ENCODE peak calls at places on chromosomes 12 and 14, in four cellular contexts. One of them, this sample, is unnamed.

GRCh38 chr14:48857366-48857765 is 728.8 kb downstream of the RPS29 start:
- DNase-seq in fibroblast of lung: no peak
- DNase-seq in AG09309: no peak
- DNase-seq in HFFc6: no peak
- DNase-seq in this sample: no peak

GRCh38 chr12:121533391-121534090 is 47.3 kb downstream of the KDM2B start:
- DNase-seq in fibroblast of lung: no peak
- DNase-seq in AG09309: no peak
- DNase-seq in HFFc6: no peak
- DNase-seq in this sample: no peak

GRCh38 chr12:94769040-94769420 is 118.7 kb upstream of the TMCC3 start:
- DNase-seq in fibroblast of lung: no peak
- DNase-seq in AG09309: no peak
- DNase-seq in HFFc6: no peak
- DNase-seq in this sample: no peak

GRCh38 chr12:72570601-72571000 is 298.4 kb downstream of the TRHDE start:
- DNase-seq in fibroblast of lung: no peak
- DNase-seq in AG09309: no peak
- DNase-seq in HFFc6: no peak
- DNase-seq in this sample: no peak

GRCh38 chr12:18146375-18146774 is 56.4 kb upstream of the RERGL start:
- DNase-seq in fibroblast of lung: no peak
- DNase-seq in AG09309: no peak
- DNase-seq in HFFc6: no peak
- DNase-seq in this sample: no peak

GRCh38 chr12:92356405-92356804 is 210.8 kb upstream of the BTG1 start:
- DNase-seq in fibroblast of lung: peak; percentile 49
- DNase-seq in AG09309: no peak
- DNase-seq in HFFc6: no peak
- DNase-seq in this sample: no peak

GRCh38 chr14:58107947-58108552 is 44.0 kb downstream of the ARMH4 start:
- DNase-seq in fibroblast of lung: peak; percentile 64
- DNase-seq in AG09309: peak; percentile 40
- DNase-seq in HFFc6: peak; percentile 50
- DNase-seq in this sample: peak; percentile 46

GRCh38 chr12:79826267-79827128 is 108.4 kb downstream of the PPP1R12A start:
- DNase-seq in fibroblast of lung: no peak
- DNase-seq in AG09309: no peak
- DNase-seq in HFFc6: no peak
- DNase-seq in this sample: no peak

GRCh38 chr14:22460461-22461195 is 128.4 kb downstream of the DAD1 start:
- DNase-seq in fibroblast of lung: peak; percentile 89
- DNase-seq in AG09309: no peak
- DNase-seq in HFFc6: no peak
- DNase-seq in this sample: no peak

GRCh38 chr12:51921017-51921725 is 13.9 kb downstream of the ACVRL1 start:
- DNase-seq in fibroblast of lung: no peak
- DNase-seq in AG09309: no peak
- DNase-seq in HFFc6: no peak
- DNase-seq in this sample: no peak

GRCh38 chr14:92728781-92729364 is 19.6 kb downstream of the LGMN start:
- DNase-seq in fibroblast of lung: peak; percentile 68
- DNase-seq in AG09309: no peak
- DNase-seq in HFFc6: no peak
- DNase-seq in this sample: no peak

GRCh38 chr12:80877706-80878384 is 59.9 kb downstream of the LIN7A start:
- DNase-seq in fibroblast of lung: peak; percentile 56
- DNase-seq in AG09309: no peak
- DNase-seq in HFFc6: peak; percentile 10
- DNase-seq in this sample: no peak

GRCh38 chr14:79645753-79646362 is 565.4 kb downstream of the DIO2 start:
- DNase-seq in fibroblast of lung: no peak
- DNase-seq in AG09309: no peak
- DNase-seq in HFFc6: no peak
- DNase-seq in this sample: no peak

GRCh38 chr12:107635139-107635538 is 50.5 kb upstream of the PWP1 start:
- DNase-seq in fibroblast of lung: peak; percentile 53
- DNase-seq in AG09309: no peak
- DNase-seq in HFFc6: no peak
- DNase-seq in this sample: no peak

GRCh38 chr12:109462868-109463692 is 14.0 kb downstream of the KCTD10 start:
- DNase-seq in fibroblast of lung: peak; percentile 99
- DNase-seq in AG09309: peak; percentile 98
- DNase-seq in HFFc6: peak; percentile 93
- DNase-seq in this sample: peak; percentile 97

GRCh38 chr12:102227954-102228353 is 30.3 kb upstream of the PMCH start:
- DNase-seq in fibroblast of lung: no peak
- DNase-seq in AG09309: no peak
- DNase-seq in HFFc6: no peak
- DNase-seq in this sample: no peak

GRCh38 chr12:4417471-4417870 is 28.1 kb downstream of the FGF6 start:
- DNase-seq in fibroblast of lung: no peak
- DNase-seq in AG09309: no peak
- DNase-seq in HFFc6: no peak
- DNase-seq in this sample: no peak

GRCh38 chr12:101044512-101045074 is 165.4 kb downstream of the SLC5A8 start:
- DNase-seq in fibroblast of lung: peak; percentile 40
- DNase-seq in AG09309: no peak
- DNase-seq in HFFc6: no peak
- DNase-seq in this sample: no peak

GRCh38 chr12:115946867-115947695 is 330.4 kb downstream of the MED13L start:
- DNase-seq in fibroblast of lung: no peak
- DNase-seq in AG09309: no peak
- DNase-seq in HFFc6: peak; percentile 23
- DNase-seq in this sample: no peak

GRCh38 chr12:67377541-67377940 is 108.4 kb downstream of the CAND1 start:
- DNase-seq in fibroblast of lung: no peak
- DNase-seq in AG09309: no peak
- DNase-seq in HFFc6: no peak
- DNase-seq in this sample: no peak

GRCh38 chr12:1697253-1697652 is 6.4 kb downstream of the ADIPOR2 start:
- DNase-seq in fibroblast of lung: no peak
- DNase-seq in AG09309: no peak
- DNase-seq in HFFc6: no peak
- DNase-seq in this sample: no peak

GRCh38 chr14:90518941-90519256 is 122.1 kb downstream of the CALM1 start:
- DNase-seq in fibroblast of lung: no peak
- DNase-seq in AG09309: no peak
- DNase-seq in HFFc6: no peak
- DNase-seq in this sample: no peak

GRCh38 chr14:20048202-20048601 is 11.6 kb upstream of the OR4L1 start:
- DNase-seq in fibroblast of lung: no peak
- DNase-seq in AG09309: no peak
- DNase-seq in HFFc6: no peak
- DNase-seq in this sample: no peak

GRCh38 chr14:56666716-56667115 is 87.1 kb downstream of the TMEM260 start:
- DNase-seq in fibroblast of lung: peak; percentile 83
- DNase-seq in AG09309: no peak
- DNase-seq in HFFc6: peak; percentile 30
- DNase-seq in this sample: no peak

GRCh38 chr12:111445311-111446043 is 39.8 kb downstream of the SH2B3 start:
- DNase-seq in fibroblast of lung: peak; percentile 21
- DNase-seq in AG09309: no peak
- DNase-seq in HFFc6: no peak
- DNase-seq in this sample: no peak

GRCh38 chr14:105528197-105528858 is 1.9 kb downstream of the TMEM121 start:
- DNase-seq in fibroblast of lung: peak; percentile 59
- DNase-seq in AG09309: peak; percentile 8
- DNase-seq in HFFc6: peak; percentile 45
- DNase-seq in this sample: peak; percentile 28

GRCh38 chr14:105526781-105527380 is 498 bp downstream of the TMEM121 start:
- DNase-seq in fibroblast of lung: no peak
- DNase-seq in AG09309: no peak
- DNase-seq in HFFc6: no peak
- DNase-seq in this sample: no peak

GRCh38 chr14:105525861-105526780 is at the start of gene TMEM121:
- DNase-seq in fibroblast of lung: no peak
- DNase-seq in AG09309: no peak
- DNase-seq in HFFc6: no peak
- DNase-seq in this sample: no peak

GRCh38 chr14:105528859-105529505 is 2.6 kb downstream of the TMEM121 start:
- DNase-seq in fibroblast of lung: no peak
- DNase-seq in AG09309: no peak
- DNase-seq in HFFc6: no peak
- DNase-seq in this sample: no peak

DNA sequence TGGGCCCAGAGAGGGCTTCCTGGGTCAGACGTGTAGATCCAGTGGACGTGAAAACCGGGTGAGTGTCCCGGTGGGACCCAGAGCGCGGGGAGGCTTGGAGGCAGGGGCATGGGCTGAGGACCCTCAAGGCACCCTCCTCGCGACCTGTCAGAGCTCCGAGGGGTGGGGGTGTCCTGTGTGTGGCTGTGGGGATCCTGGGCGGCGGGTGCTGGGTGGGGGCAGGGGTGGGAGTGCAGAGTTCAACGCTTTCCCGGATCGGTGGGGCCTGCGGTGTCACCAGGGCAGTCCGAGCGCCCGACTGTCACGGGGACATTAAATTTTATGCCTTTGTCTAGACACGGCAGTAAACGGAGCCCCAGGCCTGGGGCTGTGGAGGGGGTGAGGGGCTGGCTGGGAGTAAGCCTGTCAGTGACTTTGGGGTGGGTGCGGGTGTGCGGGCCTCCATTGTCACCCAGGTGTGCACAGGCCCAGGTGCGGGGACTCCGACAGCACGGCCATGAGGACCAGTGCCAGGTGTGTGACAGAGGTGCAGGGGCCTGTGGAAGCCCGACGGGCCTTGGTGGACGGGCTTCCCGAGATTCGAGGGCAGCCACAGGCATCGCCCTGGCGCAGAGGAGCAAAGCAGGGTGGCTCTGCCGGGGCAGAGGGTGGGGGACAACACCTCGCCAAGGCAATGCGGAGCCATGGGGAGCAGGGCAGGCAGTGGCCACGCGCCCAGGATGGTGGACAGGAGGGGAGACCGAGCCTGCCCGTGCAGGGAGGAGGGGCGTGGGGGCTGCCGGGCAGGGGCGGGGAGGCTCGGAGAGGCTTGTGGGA is 1.2 kb downstream of the TMEM121 start:
- DNase-seq in fibroblast of lung: no peak
- DNase-seq in AG09309: no peak
- DNase-seq in HFFc6: no peak
- DNase-seq in this sample: no peak
- TF ChIP-seq CTCF in fibroblast of lung: no peak
- TF ChIP-seq CTCF in AG09309: no peak
- TF ChIP-seq CTCF in HFFc6: no peak
- TF ChIP-seq CTCF in this sample: no peak

GRCh38 chr12:120258323-120258896 is 7.1 kb downstream of the PXN start:
- DNase-seq in fibroblast of lung: no peak
- DNase-seq in AG09309: no peak
- DNase-seq in HFFc6: no peak
- DNase-seq in this sample: no peak

GRCh38 chr12:120252071-120252906 is 13.2 kb downstream of the PXN start:
- DNase-seq in fibroblast of lung: no peak
- DNase-seq in AG09309: no peak
- DNase-seq in HFFc6: no peak
- DNase-seq in this sample: no peak

GRCh38 chr12:120249875-120250795 is 15.4 kb downstream of the PXN start:
- DNase-seq in fibroblast of lung: no peak
- DNase-seq in AG09309: no peak
- DNase-seq in HFFc6: no peak
- DNase-seq in this sample: no peak

GRCh38 chr12:120257041-120257821 is 8.3 kb downstream of the PXN start:
- DNase-seq in fibroblast of lung: peak; percentile 95
- DNase-seq in AG09309: peak; percentile 86
- DNase-seq in HFFc6: peak; percentile 84
- DNase-seq in this sample: peak; percentile 86

GRCh38 chr12:120254809-120255208 is 10.7 kb downstream of the PXN start:
- DNase-seq in fibroblast of lung: no peak
- DNase-seq in AG09309: no peak
- DNase-seq in HFFc6: no peak
- DNase-seq in this sample: no peak
- TF ChIP-seq CTCF in fibroblast of lung: no peak
- TF ChIP-seq CTCF in AG09309: no peak
- TF ChIP-seq CTCF in HFFc6: no peak
- TF ChIP-seq CTCF in this sample: no peak

GRCh38 chr14:94052662-94053061 is 26.5 kb downstream of the OTUB2 start:
- DNase-seq in fibroblast of lung: no peak
- DNase-seq in AG09309: no peak
- DNase-seq in HFFc6: no peak
- DNase-seq in this sample: no peak

GRCh38 chr14:94050231-94050880 is 24.2 kb downstream of the OTUB2 start:
- DNase-seq in fibroblast of lung: no peak
- DNase-seq in AG09309: no peak
- DNase-seq in HFFc6: no peak
- DNase-seq in this sample: no peak

GRCh38 chr14:94049625-94050023 is 23.5 kb downstream of the OTUB2 start:
- DNase-seq in fibroblast of lung: no peak
- DNase-seq in AG09309: no peak
- DNase-seq in HFFc6: no peak
- DNase-seq in this sample: no peak

GRCh38 chr14:94051779-94052178 is 25.6 kb downstream of the OTUB2 start:
- DNase-seq in fibroblast of lung: no peak
- DNase-seq in AG09309: no peak
- DNase-seq in HFFc6: no peak
- DNase-seq in this sample: no peak

GRCh38 chr14:94051115-94051514 is 25.0 kb downstream of the OTUB2 start:
- DNase-seq in fibroblast of lung: peak; percentile 63
- DNase-seq in AG09309: no peak
- DNase-seq in HFFc6: no peak
- DNase-seq in this sample: no peak
- TF ChIP-seq CTCF in fibroblast of lung: peak; percentile 51
- TF ChIP-seq CTCF in AG09309: peak; percentile 50
- TF ChIP-seq CTCF in HFFc6: peak; percentile 56
- TF ChIP-seq CTCF in this sample: peak; percentile 48

GRCh38 chr14:105200641-105201040 is 19.5 kb upstream of the NUDT14 start:
- DNase-seq in fibroblast of lung: no peak
- DNase-seq in AG09309: no peak
- DNase-seq in HFFc6: no peak
- DNase-seq in this sample: no peak

GRCh38 chr14:105199093-105199492 is 18.0 kb upstream of the NUDT14 start:
- DNase-seq in fibroblast of lung: peak; percentile 61
- DNase-seq in AG09309: no peak
- DNase-seq in HFFc6: no peak
- DNase-seq in this sample: no peak

GRCh38 chr14:105200074-105200473 is 19.0 kb upstream of the NUDT14 start:
- DNase-seq in fibroblast of lung: no peak
- DNase-seq in AG09309: no peak
- DNase-seq in HFFc6: no peak
- DNase-seq in this sample: no peak

GRCh38 chr14:105197274-105197673 is 16.2 kb upstream of the NUDT14 start:
- DNase-seq in fibroblast of lung: peak; percentile 25
- DNase-seq in AG09309: peak; percentile 23
- DNase-seq in HFFc6: peak; percentile 62
- DNase-seq in this sample: peak; percentile 31

GRCh38 chr14:105198588-105198987 is 17.5 kb upstream of the NUDT14 start:
- DNase-seq in fibroblast of lung: no peak
- DNase-seq in AG09309: no peak
- DNase-seq in HFFc6: no peak
- DNase-seq in this sample: no peak
- TF ChIP-seq CTCF in fibroblast of lung: no peak
- TF ChIP-seq CTCF in AG09309: no peak
- TF ChIP-seq CTCF in HFFc6: peak; percentile 56
- TF ChIP-seq CTCF in this sample: no peak

GRCh38 chr12:130281157-130281799 is 56.4 kb upstream of the PIWIL1 start:
- DNase-seq in fibroblast of lung: no peak
- DNase-seq in AG09309: no peak
- DNase-seq in HFFc6: no peak
- DNase-seq in this sample: no peak
- TF ChIP-seq CTCF in fibroblast of lung: peak; percentile 30
- TF ChIP-seq CTCF in AG09309: peak; percentile 35
- TF ChIP-seq CTCF in HFFc6: peak; percentile 82
- TF ChIP-seq CTCF in this sample: peak; percentile 36